ENCODE peak calls at places on chromosomes 3 and 15, in seven cellular contexts. P is H54; T is GM10248; A is left ventricle myocardium inferior; E is stimulated activated CD4-positive, alpha-beta T cell treated with anti-CD3 and anti-CD28 coated beads, Interleukin-15, amount 100 ng/mL, for 1 hour; K is stimulated activated naive B cell treated with anti-CD40 and anti-IgM and Interleukin-4, amounts not matched to agents 10 μg/mL and 1 μg/mL and 100 μg/mL, for 72 hours; J is OCI-LY7. W is an unnamed sample.

GRCh38 chr15:85785887-85786777 is 8.6 kb downstream of the KLHL25 start:
- DNase-seq in P (peak; percentile 71), T (no peak), A (no peak), E (no peak), K (no peak), J (no peak), W (peak; percentile 40)

GRCh38 chr3:192637803-192638202 is 89.5 kb downstream of the FGF12 start:
- DNase-seq in P (no peak), T (no peak), A (no peak), E (no peak), K (no peak), J (no peak), W (no peak)

GRCh38 chr3:55473788-55474187 is 13.3 kb downstream of the WNT5A start:
- DNase-seq in P (no peak), T (no peak), A (no peak), E (no peak), K (no peak), J (no peak), W (no peak)

GRCh38 chr3:24943961-24944360 is 449.3 kb upstream of the THRB start:
- DNase-seq in P (no peak), T (no peak), A (no peak), E (no peak), K (no peak), J (no peak), W (no peak)

GRCh38 chr3:147305533-147306241 is 100.7 kb downstream of the ZIC4 start:
- DNase-seq in P (no peak), T (no peak), A (no peak), E (no peak), K (no peak), J (no peak), W (no peak)

GRCh38 chr3:195895078-195895899 is 13.1 kb downstream of the TNK2 start:
- DNase-seq in P (peak; percentile 83), T (peak; percentile 82), A (peak; percentile 49), E (peak; percentile 50), K (peak; percentile 72), J (peak; percentile 82), W (no peak)

GRCh38 chr15:74869726-74870407 is 3.3 kb downstream of the SCAMP2 start:
- DNase-seq in P (no peak), T (peak; percentile 79), A (peak; percentile 80), E (no peak), K (peak; percentile 72), J (peak; percentile 76), W (no peak)

GRCh38 chr15:58469432-58470353 is 37.9 kb downstream of the LIPC start:
- DNase-seq in P (no peak), T (no peak), A (no peak), E (no peak), K (no peak), J (no peak), W (no peak)

GRCh38 chr3:54146383-54147239 is 24.3 kb downstream of the CACNA2D3 start:
- DNase-seq in P (peak; percentile 38), T (peak; percentile 36), A (peak; percentile 52), E (no peak), K (no peak), J (peak; percentile 14), W (peak; percentile 41)

GRCh38 chr15:68994149-68994548 is 20.3 kb upstream of the NOX5 start:
- DNase-seq in P (peak; percentile 51), T (no peak), A (no peak), E (no peak), K (no peak), J (no peak), W (no peak)

GRCh38 chr3:187802203-187802927 is 57.1 kb upstream of the BCL6 start:
- DNase-seq in P (no peak), T (no peak), A (no peak), E (no peak), K (no peak), J (no peak), W (no peak)

GRCh38 chr3:101940521-101940992 is 91.2 kb downstream of the NFKBIZ start:
- DNase-seq in P (no peak), T (no peak), A (peak; percentile 63), E (no peak), K (no peak), J (no peak), W (peak; percentile 2)

GRCh38 chr3:53705024-53705750 is 141.0 kb downstream of the CHDH start:
- DNase-seq in P (no peak), T (no peak), A (no peak), E (no peak), K (no peak), J (no peak), W (no peak)

GRCh38 chr15:93038064-93038705 is 50.8 kb downstream of the RGMA start:
- DNase-seq in P (no peak), T (no peak), A (no peak), E (no peak), K (no peak), J (no peak), W (no peak)

GRCh38 chr15:72353266-72353665 is 22.5 kb downstream of the HEXA start:
- DNase-seq in P (no peak), T (no peak), A (no peak), E (no peak), K (no peak), J (no peak), W (no peak)

GRCh38 chr15:71775857-71776256 is 34.5 kb upstream of the NR2E3 start:
- DNase-seq in P (no peak), T (no peak), A (no peak), E (no peak), K (no peak), J (no peak), W (no peak)

GRCh38 chr15:101773496-101774100 is 29.7 kb upstream of the OR4F6 start:
- DNase-seq in P (no peak), T (no peak), A (no peak), E (no peak), K (no peak), J (peak; percentile 11), W (peak; percentile 1)

GRCh38 chr3:155185623-155186022 is 105.5 kb downstream of the MME start:
- DNase-seq in P (peak; percentile 5), T (no peak), A (no peak), E (no peak), K (no peak), J (no peak), W (no peak)

GRCh38 chr15:35547775-35548364 is 1.9 kb upstream of the DPH6 start:
- DNase-seq in P (no peak), T (no peak), A (no peak), E (no peak), K (no peak), J (peak; percentile 3), W (no peak)

GRCh38 chr15:92323480-92323879 is 70.2 kb upstream of the ST8SIA2 start:
- DNase-seq in P (no peak), T (no peak), A (no peak), E (no peak), K (no peak), J (no peak), W (no peak)

GRCh38 chr3:170046269-170047132 is 8.7 kb downstream of the GPR160 start:
- DNase-seq in P (no peak), T (no peak), A (no peak), E (no peak), K (no peak), J (no peak), W (no peak)

GRCh38 chr15:52481915-52482314 is 46.8 kb downstream of the MYO5A start:
- DNase-seq in P (peak; percentile 14), T (peak; percentile 65), A (no peak), E (no peak), K (peak; percentile 45), J (peak; percentile 94), W (no peak)

GRCh38 chr15:64010719-64011118 is 35.6 kb downstream of the DAPK2 start:
- DNase-seq in P (peak; percentile 64), T (peak; percentile 79), A (peak; percentile 63), E (peak; percentile 10), K (peak; percentile 86), J (peak; percentile 94), W (no peak)

GRCh38 chr15:29242466-29243242 is 27.0 kb downstream of the NSMCE3 start:
- DNase-seq in P (no peak), T (no peak), A (no peak), E (no peak), K (no peak), J (no peak), W (no peak)

GRCh38 chr3:98903705-98904481 is 2.4 kb upstream of the DCBLD2 start:
- DNase-seq in P (no peak), T (no peak), A (no peak), E (no peak), K (no peak), J (no peak), W (no peak)

GRCh38 chr15:48963524-48964113 is at the start of gene SHC4:
- DNase-seq in P (peak; percentile 25), T (peak; percentile 60), A (peak; percentile 64), E (no peak), K (no peak), J (no peak), W (peak; percentile 74)

GRCh38 chr3:172699070-172699469 is 11.8 kb downstream of the NCEH1 start:
- DNase-seq in P (no peak), T (no peak), A (no peak), E (no peak), K (no peak), J (no peak), W (no peak)

GRCh38 chr3:174132421-174133042 is 726.6 kb upstream of the NAALADL2 start:
- DNase-seq in P (no peak), T (no peak), A (no peak), E (no peak), K (no peak), J (no peak), W (no peak)

GRCh38 chr3:185250247-185250646 is 3.6 kb downstream of the EHHADH start:
- DNase-seq in P (no peak), T (no peak), A (no peak), E (no peak), K (no peak), J (no peak), W (no peak)

GRCh38 chr3:48217449-48217848 is 5.8 kb upstream of the CAMP start:
- DNase-seq in P (no peak), T (no peak), A (no peak), E (no peak), K (no peak), J (no peak), W (no peak)

GRCh38 chr3:37910666-37911400 is 49.2 kb downstream of the CTDSPL start:
- DNase-seq in P (no peak), T (no peak), A (no peak), E (no peak), K (no peak), J (no peak), W (no peak)

GRCh38 chr3:188185717-188186236 is 31.8 kb downstream of the LPP start:
- DNase-seq in P (no peak), T (no peak), A (no peak), E (no peak), K (peak; percentile 20), J (no peak), W (peak; percentile 13)

GRCh38 chr3:31550452-31551251 is 17.9 kb downstream of the STT3B start:
- DNase-seq in P (no peak), T (no peak), A (no peak), E (no peak), K (no peak), J (peak; percentile 49), W (no peak)

GRCh38 chr3:147361671-147362420 is 44.5 kb downstream of the ZIC4 start:
- DNase-seq in P (peak; percentile 39), T (peak; percentile 52), A (no peak), E (no peak), K (no peak), J (peak; percentile 34), W (no peak)

GRCh38 chr15:65558336-65558735 is 28.1 kb downstream of the HACD3 start:
- DNase-seq in P (no peak), T (no peak), A (no peak), E (no peak), K (no peak), J (no peak), W (no peak)

GRCh38 chr3:133478624-133479023 is 78.8 kb downstream of the BFSP2 start:
- DNase-seq in P (no peak), T (no peak), A (no peak), E (no peak), K (no peak), J (no peak), W (no peak)